ENCODE peak calls at places on chromosomes 4 and X, in nine cellular contexts. O, H, N, P, K, I, M, W and V are unnamed samples.

GRCh38 chr4:180521181-180521580 is 1722.0 kb upstream of the TENM3 start:
- DNase-seq in P (no peak), M (no peak), N (no peak), O (no peak), K (no peak), I (no peak), H (no peak), W (no peak), V (no peak)

GRCh38 chr4:15774020-15774420 is 4.1 kb upstream of the CD38 start:
- DNase-seq in P (no peak), N (no peak), M (no peak), K (no peak), I (no peak), O (no peak), H (no peak), W (peak; percentile 55), V (no peak)

GRCh38 chr4:168830777-168831512 is 179.1 kb downstream of the CBR4 start:
- DNase-seq in H (no peak), M (no peak), K (no peak), I (no peak), W (peak; percentile 35), N (no peak), O (no peak), P (no peak), V (peak; percentile 16)

GRCh38 chr4:10442976-10443375 is 14.2 kb downstream of the ZNF518B start:
- DNase-seq in M (no peak), P (no peak), H (no peak), K (no peak), W (peak; percentile 32), N (peak; percentile 24), I (no peak), O (no peak), V (no peak)

GRCh38 chrX:70422886-70423336 is at the start of gene GDPD2:
- DNase-seq in O (no peak), N (no peak), M (no peak), I (no peak), H (no peak), W (peak; percentile 16), P (peak; percentile 39), K (peak; percentile 62), V (no peak)

GRCh38 chrX:71366674-71367256 is 608 bp downstream of the TAF1 start:
- DNase-seq in P (no peak), N (peak; percentile 26), H (peak; percentile 15), K (peak; percentile 15), M (peak; percentile 83), W (peak; percentile 60), O (no peak), I (no peak), V (no peak)

GRCh38 chr4:73447701-73448100 is 11.7 kb downstream of the AFP start:
- DNase-seq in N (no peak), O (no peak), I (no peak), H (no peak), W (no peak), K (no peak), P (no peak), M (no peak), V (no peak)

GRCh38 chr4:111959202-111959601 is 186.1 kb upstream of the FAM241A start:
- DNase-seq in H (no peak), O (no peak), P (no peak), K (no peak), M (no peak), I (no peak), N (no peak), W (peak; percentile 80), V (no peak)

GRCh38 chrX:118418811-118419251 is 72.9 kb downstream of the WDR44 start:
- DNase-seq in N (no peak), H (no peak), K (no peak), W (no peak), I (no peak), O (no peak), P (no peak), M (no peak), V (no peak)

GRCh38 chr4:102826890-102827673 is at the start of gene UBE2D3:
- DNase-seq in O (peak; percentile 92), K (peak; percentile 94), P (peak; percentile 95), M (peak; percentile 99), I (peak; percentile 99), W (peak; percentile 97), N (peak; percentile 76), H (peak; percentile 92), V (peak; percentile 13)
- TF ChIP-seq POLR2A in O (peak; percentile 62), K (peak; percentile 96), P (no peak), M (peak; percentile 89), I (peak; percentile 82), W (peak; percentile 81), N (peak; percentile 94), H (peak; percentile 67), V (peak; percentile 82)

GRCh38 chr4:176195184-176195978 is at the start of gene SPATA4:
- DNase-seq in P (peak; percentile 95), O (peak; percentile 88), H (peak; percentile 94), N (peak; percentile 94), I (peak; percentile 97), W (peak; percentile 90), M (peak; percentile 99), K (peak; percentile 96), V (peak; percentile 64)
- TF ChIP-seq POLR2A in P (no peak), O (peak; percentile 45), H (peak; percentile 23), N (peak; percentile 69), I (peak; percentile 52), W (no peak), M (no peak), K (no peak), V (peak; percentile 64)

DNA sequence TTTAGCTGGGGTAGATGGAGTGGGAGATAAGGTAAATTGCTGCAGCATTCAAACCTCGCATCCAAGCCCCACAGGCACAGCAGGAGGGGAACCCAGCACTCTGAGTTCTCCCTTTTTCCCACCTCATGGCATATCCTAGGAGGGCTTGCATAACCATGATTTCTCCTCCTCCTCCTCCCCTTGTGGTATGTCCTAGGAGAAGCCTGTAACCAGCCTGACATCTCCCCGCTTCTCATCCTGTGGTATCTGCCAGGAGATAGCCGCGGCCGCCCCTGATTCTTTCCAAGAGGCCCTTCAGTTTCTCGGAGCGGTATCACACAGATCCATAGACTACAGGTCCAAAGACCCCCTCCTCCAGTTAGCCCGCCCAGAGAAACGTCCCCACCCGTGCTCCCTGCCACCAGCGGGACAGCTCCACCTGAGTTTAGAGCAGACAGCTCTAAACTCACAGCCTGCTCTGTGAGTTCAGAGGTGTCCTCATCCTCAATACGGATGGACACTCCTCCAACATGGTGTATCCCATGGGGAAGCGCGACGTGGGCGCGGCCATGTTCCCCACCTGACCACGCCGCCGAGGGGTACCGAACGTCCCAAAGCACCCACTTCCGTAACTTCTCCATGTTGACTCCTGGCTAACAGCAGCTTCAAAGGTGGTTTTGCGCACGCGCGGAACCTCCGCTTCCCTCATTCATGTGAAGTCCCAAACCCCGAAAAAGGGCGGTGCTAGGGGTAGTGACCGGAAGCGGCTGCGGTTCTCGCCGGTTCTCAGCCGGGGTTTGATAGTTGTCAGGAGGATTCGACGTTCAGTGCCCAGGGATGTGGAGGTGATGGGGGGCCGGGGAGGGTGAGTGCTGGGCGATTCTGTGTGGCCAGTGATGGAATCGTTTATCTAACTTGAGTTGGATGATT is at the start of gene ZNF81:
- DNase-seq in K (peak; percentile 95), N (peak; percentile 91), I (peak; percentile 98), O (peak; percentile 84), M (peak; percentile 97), P (peak; percentile 94), W (peak; percentile 96), H (peak; percentile 94), V (peak; percentile 42)
- TF ChIP-seq POLR2A in K (peak; percentile 37), N (peak; percentile 70), I (peak; percentile 6), O (peak; percentile 42), M (no peak), P (no peak), W (peak; percentile 64), H (peak; percentile 77), V (peak; percentile 31)

GRCh38 chrX:13085533-13085932 is 41.1 kb upstream of the FAM9C start:
- DNase-seq in I (no peak), N (no peak), W (peak; percentile 76), O (no peak), M (peak; percentile 84), H (no peak), P (no peak), K (no peak), V (no peak)
- TF ChIP-seq POLR2A in I (no peak), N (no peak), W (peak; percentile 32), O (no peak), M (peak; percentile 14), H (no peak), P (no peak), K (no peak), V (no peak)

DNA sequence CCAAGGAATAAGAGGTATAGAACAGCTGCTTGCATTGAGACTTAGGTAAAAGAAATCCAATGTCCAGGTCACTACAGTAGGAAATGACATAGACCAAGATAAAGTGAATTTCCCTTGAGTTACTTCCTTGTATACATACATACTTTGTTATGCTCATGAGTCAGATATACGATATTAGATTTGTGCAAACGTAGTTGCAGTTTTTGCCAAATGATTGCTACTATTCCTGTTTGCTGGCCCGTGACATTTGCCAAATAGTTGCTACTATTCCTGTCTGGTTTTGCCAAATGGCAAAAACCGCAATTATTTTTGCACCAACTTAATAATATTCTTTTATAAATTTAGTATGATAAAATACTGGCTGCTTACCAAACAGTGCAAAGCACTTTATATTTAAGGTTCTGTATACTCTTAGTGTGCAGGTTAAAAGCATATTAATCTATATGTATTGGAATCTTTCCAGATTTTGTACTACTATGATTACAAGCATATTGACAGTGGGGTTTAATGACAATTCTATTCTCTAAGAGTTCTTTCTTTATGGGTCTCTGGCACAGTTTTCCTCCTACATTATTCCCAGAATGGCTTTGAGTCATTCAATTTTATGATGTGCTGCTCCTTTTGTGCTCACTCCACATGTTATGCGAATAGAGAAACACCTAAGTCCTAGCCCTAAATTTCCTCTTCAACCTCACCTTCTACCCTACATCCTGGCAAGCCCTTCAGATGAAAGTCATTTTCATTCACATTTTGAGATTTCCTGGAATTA is 210.1 kb upstream of the DIAPH2 start:
- DNase-seq in N (no peak), P (no peak), K (no peak), M (no peak), I (no peak), W (no peak), H (no peak), O (no peak), V (no peak)
- TF ChIP-seq POLR2A in N (no peak), P (no peak), K (no peak), M (no peak), I (no peak), W (no peak), H (no peak), O (no peak), V (no peak)